ENCODE peak calls at places on chromosomes 5 and 9, in seven cellular contexts. D is HTR-8/SVneo; N is central memory CD8-positive, alpha-beta T cell; U is choroid plexus epithelial cell; M is progenitor cell of endocrine pancreas; E is epithelial cell of esophagus; C is neuronal stem cell. O is an unnamed sample.

GRCh38 chr5:15241216-15241821 is 258.7 kb upstream of the FBXL7 start:
- DNase-seq in D (no peak), N (no peak), U (peak; percentile 39), M (no peak), E (peak; percentile 41), C (no peak), O (no peak)

GRCh38 chr5:28831042-28831441 is 1792.7 kb upstream of the CDH9 start:
- DNase-seq in D (no peak), N (no peak), U (no peak), M (no peak), E (no peak), C (no peak), O (no peak)

GRCh38 chr9:129697956-129698757 is 32.7 kb downstream of the PRRX2 start:
- DNase-seq in D (no peak), N (no peak), U (no peak), M (no peak), E (peak; percentile 7), C (no peak), O (no peak)

GRCh38 chr9:134049236-134049635 is 18.6 kb downstream of the BRD3 start:
- DNase-seq in D (no peak), N (no peak), U (no peak), M (no peak), E (no peak), C (no peak), O (no peak)

GRCh38 chr5:5572983-5573797 is 150.7 kb downstream of the ICE1 start:
- DNase-seq in D (no peak), N (no peak), U (no peak), M (no peak), E (no peak), C (no peak), O (no peak)

GRCh38 chr9:91101598-91102168 is 260.0 kb downstream of the AUH start:
- DNase-seq in D (no peak), N (peak; percentile 54), U (no peak), M (no peak), E (no peak), C (no peak), O (peak; percentile 58)

GRCh38 chr9:94630281-94630680 is 9.0 kb downstream of the FBP1 start:
- DNase-seq in D (no peak), N (no peak), U (no peak), M (no peak), E (no peak), C (no peak), O (no peak)

GRCh38 chr5:159854916-159855315 is 61.4 kb upstream of the ADRA1B start:
- DNase-seq in D (no peak), N (no peak), U (peak; percentile 67), M (no peak), E (no peak), C (no peak), O (no peak)

GRCh38 chr5:17224858-17225436 is 7.5 kb downstream of the BASP1 start:
- DNase-seq in D (no peak), N (no peak), U (peak; percentile 58), M (no peak), E (peak; percentile 37), C (no peak), O (no peak)

GRCh38 chr9:111050819-111051218 is 12.5 kb upstream of the LPAR1 start:
- DNase-seq in D (no peak), N (no peak), U (no peak), M (no peak), E (no peak), C (no peak), O (no peak)

GRCh38 chr9:125494555-125494920 is 212.5 kb downstream of the MAPKAP1 start:
- DNase-seq in D (peak; percentile 30), N (no peak), U (peak; percentile 46), M (no peak), E (peak; percentile 27), C (no peak), O (no peak)

GRCh38 chr5:132099073-132099748 is 25.6 kb downstream of the CSF2 start:
- DNase-seq in D (no peak), N (no peak), U (no peak), M (no peak), E (no peak), C (no peak), O (peak; percentile 62)

GRCh38 chr9:19935422-19935821 is 146.6 kb upstream of the SLC24A2 start:
- DNase-seq in D (no peak), N (no peak), U (no peak), M (no peak), E (no peak), C (no peak), O (no peak)

GRCh38 chr5:143177263-143177994 is 226.1 kb downstream of the NR3C1 start:
- DNase-seq in D (peak; percentile 67), N (no peak), U (peak; percentile 59), M (no peak), E (peak; percentile 100), C (no peak), O (no peak)

GRCh38 chr9:136260936-136261472 is 15.4 kb upstream of the QSOX2 start:
- DNase-seq in D (no peak), N (no peak), U (no peak), M (no peak), E (no peak), C (no peak), O (no peak)

GRCh38 chr5:165627548-165628170 is 2122.2 kb downstream of the MAT2B start:
- DNase-seq in D (no peak), N (no peak), U (no peak), M (no peak), E (no peak), C (no peak), O (no peak)

GRCh38 chr5:158026248-158027031 is 167.5 kb upstream of the CLINT1 start:
- DNase-seq in D (no peak), N (no peak), U (no peak), M (no peak), E (peak; percentile 22), C (no peak), O (no peak)

GRCh38 chr9:19387317-19387716 is 7.3 kb upstream of the RPS6 start:
- DNase-seq in D (no peak), N (no peak), U (no peak), M (no peak), E (no peak), C (no peak), O (no peak)

GRCh38 chr5:36198281-36198680 is 43.4 kb downstream of the NADK2 start:
- DNase-seq in D (no peak), N (no peak), U (peak; percentile 49), M (no peak), E (no peak), C (no peak), O (no peak)

GRCh38 chr9:96686638-96687335 is 31.7 kb upstream of the PRXL2C start:
- DNase-seq in D (peak; percentile 9), N (peak; percentile 52), U (peak; percentile 74), M (peak; percentile 55), E (peak; percentile 74), C (peak; percentile 56), O (peak; percentile 68)

GRCh38 chr9:122318284-122318683 is 52.5 kb upstream of the PTGS1 start:
- DNase-seq in D (no peak), N (no peak), U (no peak), M (no peak), E (no peak), C (no peak), O (no peak)

GRCh38 chr9:127154390-127155191 is 32.2 kb upstream of the ANGPTL2 start:
- DNase-seq in D (no peak), N (no peak), U (peak; percentile 75), M (no peak), E (no peak), C (no peak), O (no peak)

GRCh38 chr9:14193338-14193980 is 120.5 kb downstream of the NFIB start:
- DNase-seq in D (no peak), N (no peak), U (no peak), M (no peak), E (no peak), C (no peak), O (no peak)

GRCh38 chr5:80755634-80756033 is 100.9 kb upstream of the DHFR start:
- DNase-seq in D (no peak), N (no peak), U (peak; percentile 17), M (no peak), E (no peak), C (no peak), O (no peak)

GRCh38 chr9:75418518-75418917 is 330.2 kb downstream of the OSTF1 start:
- DNase-seq in D (no peak), N (no peak), U (no peak), M (no peak), E (no peak), C (no peak), O (no peak)

GRCh38 chr5:102654559-102655354 is 100.3 kb upstream of the PAM start:
- DNase-seq in D (no peak), N (no peak), U (no peak), M (no peak), E (no peak), C (no peak), O (no peak)

GRCh38 chr5:38396766-38397165 is 138.4 kb downstream of the EGFLAM start:
- DNase-seq in D (no peak), N (no peak), U (no peak), M (no peak), E (no peak), C (no peak), O (no peak)

GRCh38 chr9:106883626-106884190 is 20.7 kb downstream of the ZNF462 start:
- DNase-seq in D (no peak), N (no peak), U (peak; percentile 63), M (no peak), E (peak; percentile 51), C (no peak), O (no peak)

GRCh38 chr5:138032028-138032571 is 779 bp downstream of the FAM13B start:
- DNase-seq in D (no peak), N (no peak), U (peak; percentile 45), M (no peak), E (peak; percentile 32), C (no peak), O (no peak)

GRCh38 chr5:96645096-96645495 is 17.1 kb upstream of the CAST start:
- DNase-seq in D (no peak), N (no peak), U (no peak), M (no peak), E (peak; percentile 24), C (no peak), O (no peak)

GRCh38 chr9:121686930-121687541 is 35.6 kb downstream of the DAB2IP start:
- DNase-seq in D (peak; percentile 71), N (peak; percentile 47), U (peak; percentile 83), M (peak; percentile 73), E (peak; percentile 78), C (peak; percentile 57), O (no peak)

GRCh38 chr9:89387970-89388867 is 69.9 kb downstream of the SECISBP2 start:
- DNase-seq in D (no peak), N (no peak), U (peak; percentile 95), M (no peak), E (peak; percentile 81), C (no peak), O (no peak)

GRCh38 chr9:89352874-89353649 is 34.8 kb downstream of the SECISBP2 start:
- DNase-seq in D (no peak), N (no peak), U (no peak), M (no peak), E (no peak), C (no peak), O (no peak)

GRCh38 chr9:38371495-38371894 is 21.0 kb upstream of the ALDH1B1 start:
- DNase-seq in D (peak; percentile 35), N (no peak), U (peak; percentile 45), M (no peak), E (peak; percentile 74), C (no peak), O (no peak)

GRCh38 chr5:157670662-157671591 is at the start of gene C5orf52:
- DNase-seq in D (peak; percentile 43), N (no peak), U (peak; percentile 22), M (no peak), E (peak; percentile 50), C (no peak), O (peak; percentile 18)

GRCh38 chr9:37528652-37529072 is 42.9 kb downstream of the POLR1E start:
- DNase-seq in D (no peak), N (no peak), U (peak; percentile 69), M (no peak), E (peak; percentile 19), C (no peak), O (no peak)

GRCh38 chr9:37486616-37487544 is 1.1 kb downstream of the POLR1E start:
- DNase-seq in D (no peak), N (no peak), U (peak; percentile 94), M (no peak), E (peak; percentile 89), C (no peak), O (no peak)

GRCh38 chr5:83450183-83450839 is 21.2 kb upstream of the VCAN start:
- DNase-seq in D (no peak), N (no peak), U (no peak), M (no peak), E (peak; percentile 78), C (no peak), O (no peak)

O was measured in activated T-helper 9 cell treated with anti-CD3 and anti-CD28 coated beads, Interleukin-2, amount 50 U/mL, for 16 hours.